ENCODE peak calls at places on chromosomes 3 and 15, in six cellular contexts. Q is NCI-H345; B is transverse colon; N is endothelial cell; H is stimulated activated CD8-positive, alpha-beta memory T cell treated with anti-CD3 and anti-CD28 coated beads, Interleukin-15, amount 100 ng/mL, for 1 hour; C is HepG2. O is an unnamed sample.

GRCh38 chr3:34016925-34017592 is 218.6 kb downstream of the PDCD6IP start:
- DNase-seq in Q (no peak), B (no peak), N (no peak), H (no peak), C (no peak), O (no peak)

GRCh38 chr3:4494807-4495200 is 1.7 kb downstream of the ITPR1 start:
- DNase-seq in Q (no peak), B (no peak), N (no peak), H (no peak), C (no peak), O (no peak)

GRCh38 chr3:150327678-150328667 is 80.1 kb upstream of the TSC22D2 start:
- DNase-seq in Q (no peak), B (no peak), N (no peak), H (no peak), C (no peak), O (no peak)

GRCh38 chr3:107729686-107730085 is 206.9 kb downstream of the BBX start:
- DNase-seq in Q (no peak), B (no peak), N (no peak), H (no peak), C (no peak), O (no peak)

GRCh38 chr15:100169615-100170279 is 172.0 kb downstream of the ADAMTS17 start:
- DNase-seq in Q (no peak), B (no peak), N (no peak), H (no peak), C (no peak), O (no peak)

GRCh38 chr15:64928626-64929220 is 17.0 kb downstream of the ANKDD1A start:
- DNase-seq in Q (no peak), B (no peak), N (no peak), H (no peak), C (no peak), O (no peak)

GRCh38 chr15:92377083-92377789 is 16.4 kb upstream of the ST8SIA2 start:
- DNase-seq in Q (no peak), B (no peak), N (no peak), H (no peak), C (no peak), O (no peak)

GRCh38 chr3:29440321-29441019 is 159.6 kb downstream of the RBMS3 start:
- DNase-seq in Q (peak), B (no peak), N (no peak), H (no peak), C (no peak), O (no peak)

GRCh38 chr3:195445885-195446284 is 3.1 kb upstream of the ACAP2 start:
- DNase-seq in Q (no peak), B (no peak), N (no peak), H (no peak), C (no peak), O (no peak)

GRCh38 chr3:113985526-113985925 is 37.7 kb downstream of the ZDHHC23 start:
- DNase-seq in Q (no peak), B (no peak), N (no peak), H (no peak), C (no peak), O (no peak)

GRCh38 chr3:69032737-69033136 is 19.3 kb upstream of the EOGT start:
- DNase-seq in Q (no peak), B (no peak), N (no peak), H (no peak), C (no peak), O (no peak)

GRCh38 chr3:134517796-134518195 is 31.9 kb downstream of the CEP63 start:
- DNase-seq in Q (no peak), B (no peak), N (no peak), H (no peak), C (no peak), O (no peak)

GRCh38 chr3:152688313-152688712 is 146.6 kb upstream of the P2RY1 start:
- DNase-seq in Q (peak), B (no peak), N (no peak), H (no peak), C (no peak), O (peak)

GRCh38 chr3:58058654-58059263 is 50.5 kb downstream of the FLNB start:
- DNase-seq in Q (no peak), B (no peak), N (no peak), H (no peak), C (no peak), O (no peak)

GRCh38 chr3:138092023-138092422 is 23.4 kb downstream of the DZIP1L start:
- DNase-seq in Q (no peak), B (no peak), N (no peak), H (no peak), C (no peak), O (no peak)

GRCh38 chr3:179666030-179666429 is 13.2 kb downstream of the USP13 start:
- DNase-seq in Q (no peak), B (no peak), N (no peak), H (no peak), C (no peak), O (no peak)

GRCh38 chr15:63417721-63418120 is 36.1 kb upstream of the CA12 start:
- DNase-seq in Q (no peak), B (no peak), N (no peak), H (no peak), C (no peak), O (no peak)

GRCh38 chr3:197428117-197428761 is 127.5 kb downstream of the BDH1 start:
- DNase-seq in Q (no peak), B (peak), N (no peak), H (peak), C (peak), O (no peak)

GRCh38 chr3:111277226-111277625 is 205.6 kb downstream of the NECTIN3 start:
- DNase-seq in Q (no peak), B (no peak), N (no peak), H (no peak), C (no peak), O (peak)

GRCh38 chr3:133894334-133895207 is 1.1 kb downstream of the RAB6B start:
- DNase-seq in Q (peak), B (no peak), N (no peak), H (no peak), C (no peak), O (no peak)

GRCh38 chr3:49461443-49462171 is 8.5 kb upstream of the DAG1 start:
- DNase-seq in Q (no peak), B (no peak), N (no peak), H (no peak), C (no peak), O (peak)

GRCh38 chr15:70947369-70948335 is 55.0 kb downstream of the LRRC49 start:
- DNase-seq in Q (no peak), B (no peak), N (no peak), H (no peak), C (no peak), O (no peak)

GRCh38 chr3:148642616-148643015 is 55.1 kb upstream of the AGTR1 start:
- DNase-seq in Q (no peak), B (no peak), N (no peak), H (no peak), C (no peak), O (no peak)

GRCh38 chr15:29364429-29365078 is 94.9 kb upstream of the NSMCE3 start:
- DNase-seq in Q (no peak), B (no peak), N (no peak), H (no peak), C (peak), O (no peak)

GRCh38 chr15:48005921-48006541 is 114.8 kb upstream of the SLC24A5 start:
- DNase-seq in Q (no peak), B (no peak), N (no peak), H (no peak), C (no peak), O (peak)

GRCh38 chr3:141260131-141260927 is 28.7 kb downstream of the PXYLP1 start:
- DNase-seq in Q (no peak), B (no peak), N (no peak), H (no peak), C (no peak), O (no peak)

GRCh38 chr3:21274000-21274671 is 476.9 kb downstream of the ZNF385D start:
- DNase-seq in Q (no peak), B (no peak), N (no peak), H (no peak), C (no peak), O (no peak)

GRCh38 chr3:132183811-132184210 is 133.4 kb upstream of the ACP3 start:
- DNase-seq in Q (no peak), B (no peak), N (no peak), H (no peak), C (no peak), O (no peak)

GRCh38 chr3:126676919-126677705 is 22.2 kb upstream of the TXNRD3 start:
- DNase-seq in Q (no peak), B (no peak), N (no peak), H (no peak), C (no peak), O (no peak)

GRCh38 chr3:112382543-112383160 is 49.7 kb downstream of the CD200 start:
- DNase-seq in Q (no peak), B (no peak), N (no peak), H (no peak), C (no peak), O (no peak)

GRCh38 chr15:28955160-28955502 is 69.4 kb downstream of the APBA2 start:
- DNase-seq in Q (no peak), B (no peak), N (no peak), H (no peak), C (no peak), O (no peak)